ENCODE peak calls at places on chromosome 20, in nine cellular contexts. T, X, H, V, A, K, C, U and R are unnamed samples.

GRCh38 chr20:17541996-17542395 is 10.8 kb upstream of the BFSP1 start:
- DNase-seq in T (no peak), X (no peak), H (no peak), V (no peak), A (no peak), K (no peak), C (peak), U (no peak), R (no peak)

GRCh38 chr20:47499053-47499452 is 2.6 kb upstream of the NCOA3 start:
- DNase-seq in T (no peak), X (no peak), H (no peak), V (no peak), A (no peak), K (no peak), C (no peak), U (no peak), R (no peak)

GRCh38 chr20:31517373-31517772 is 3.1 kb downstream of the HM13 start:
- DNase-seq in T (peak), X (peak), H (no peak), V (no peak), A (no peak), K (no peak), C (peak), U (no peak), R (peak)

GRCh38 chr20:7275628-7276237 is 508.2 kb downstream of the BMP2 start:
- DNase-seq in T (no peak), X (no peak), H (no peak), V (no peak), A (no peak), K (no peak), C (no peak), U (no peak), R (no peak)

GRCh38 chr20:11891827-11892521 is 25.7 kb upstream of the BTBD3 start:
- DNase-seq in T (peak), X (peak), H (peak), V (peak), A (no peak), K (peak), C (peak), U (no peak), R (peak)

GRCh38 chr20:57436223-57436545 is 45.0 kb downstream of the RBM38 start:
- DNase-seq in T (no peak), X (no peak), H (no peak), V (no peak), A (no peak), K (no peak), C (no peak), U (no peak), R (no peak)

GRCh38 chr20:41030536-41031242 is 2.1 kb downstream of the TOP1 start:
- DNase-seq in T (no peak), X (no peak), H (no peak), V (no peak), A (no peak), K (no peak), C (peak), U (no peak), R (peak)

GRCh38 chr20:13325033-13325432 is 104.0 kb downstream of the ISM1 start:
- DNase-seq in T (peak), X (peak), H (no peak), V (no peak), A (peak), K (no peak), C (peak), U (no peak), R (peak)

GRCh38 chr20:32797160-32797468 is 22.6 kb upstream of the MAPRE1 start:
- DNase-seq in T (no peak), X (no peak), H (no peak), V (no peak), A (no peak), K (no peak), C (peak), U (no peak), R (no peak)

GRCh38 chr20:58690851-58691250 is 1.7 kb upstream of the NPEPL1 start:
- DNase-seq in T (no peak), X (no peak), H (no peak), V (no peak), A (no peak), K (peak), C (peak), U (no peak), R (no peak)

GRCh38 chr20:35523298-35523888 is 6.1 kb downstream of the C20orf173 start:
- DNase-seq in T (no peak), X (peak), H (no peak), V (no peak), A (no peak), K (no peak), C (no peak), U (no peak), R (peak)

GRCh38 chr20:39659010-39659409 is 696.9 kb downstream of the DHX35 start:
- DNase-seq in T (no peak), X (no peak), H (no peak), V (no peak), A (no peak), K (no peak), C (no peak), U (no peak), R (no peak)

GRCh38 chr20:39661833-39662232 is 699.7 kb downstream of the DHX35 start:
- DNase-seq in T (no peak), X (no peak), H (no peak), V (no peak), A (no peak), K (no peak), C (no peak), U (no peak), R (peak)

GRCh38 chr20:39660965-39661364 is 698.8 kb downstream of the DHX35 start:
- DNase-seq in T (no peak), X (no peak), H (no peak), V (no peak), A (no peak), K (no peak), C (no peak), U (no peak), R (no peak)

GRCh38 chr20:39660251-39660650 is 698.1 kb downstream of the DHX35 start:
- DNase-seq in T (no peak), X (no peak), H (no peak), V (no peak), A (no peak), K (no peak), C (no peak), U (no peak), R (no peak)
- TF ChIP-seq POLR2A in T (no peak), X (no peak), H (no peak), V (no peak), A (no peak), K (no peak), C (no peak), U (no peak), R (no peak)

GRCh38 chr20:20712004-20712473 is 405 bp downstream of the RALGAPA2 start:
- DNase-seq in T (no peak), X (no peak), H (peak), V (no peak), A (no peak), K (no peak), C (no peak), U (no peak), R (no peak)
- TF ChIP-seq POLR2A in T (no peak), X (no peak), H (no peak), V (no peak), A (peak), K (no peak), C (no peak), U (no peak), R (no peak)

GRCh38 chr20:45833030-45833882 is at the start of gene SNX21:
- DNase-seq in T (no peak), X (peak), H (peak), V (peak), A (no peak), K (peak), C (peak), U (peak), R (peak)
- TF ChIP-seq POLR2A in T (no peak), X (no peak), H (peak), V (no peak), A (no peak), K (peak), C (no peak), U (no peak), R (no peak)

GRCh38 chr20:50731930-50732690 is 730 bp downstream of the PARD6B start:
- DNase-seq in T (no peak), X (peak), H (no peak), V (no peak), A (no peak), K (no peak), C (no peak), U (no peak), R (no peak)

GRCh38 chr20:50730765-50731054 is 670 bp upstream of the PARD6B start:
- DNase-seq in T (no peak), X (no peak), H (no peak), V (no peak), A (no peak), K (no peak), C (no peak), U (no peak), R (no peak)

GRCh38 chr20:50728981-50729874 is 2.2 kb upstream of the PARD6B start:
- DNase-seq in T (peak), X (no peak), H (no peak), V (no peak), A (no peak), K (no peak), C (no peak), U (no peak), R (no peak)

GRCh38 chr20:50729925-50730764 is 1.2 kb upstream of the PARD6B start:
- DNase-seq in T (no peak), X (no peak), H (no peak), V (no peak), A (no peak), K (no peak), C (no peak), U (peak), R (peak)

DNA sequence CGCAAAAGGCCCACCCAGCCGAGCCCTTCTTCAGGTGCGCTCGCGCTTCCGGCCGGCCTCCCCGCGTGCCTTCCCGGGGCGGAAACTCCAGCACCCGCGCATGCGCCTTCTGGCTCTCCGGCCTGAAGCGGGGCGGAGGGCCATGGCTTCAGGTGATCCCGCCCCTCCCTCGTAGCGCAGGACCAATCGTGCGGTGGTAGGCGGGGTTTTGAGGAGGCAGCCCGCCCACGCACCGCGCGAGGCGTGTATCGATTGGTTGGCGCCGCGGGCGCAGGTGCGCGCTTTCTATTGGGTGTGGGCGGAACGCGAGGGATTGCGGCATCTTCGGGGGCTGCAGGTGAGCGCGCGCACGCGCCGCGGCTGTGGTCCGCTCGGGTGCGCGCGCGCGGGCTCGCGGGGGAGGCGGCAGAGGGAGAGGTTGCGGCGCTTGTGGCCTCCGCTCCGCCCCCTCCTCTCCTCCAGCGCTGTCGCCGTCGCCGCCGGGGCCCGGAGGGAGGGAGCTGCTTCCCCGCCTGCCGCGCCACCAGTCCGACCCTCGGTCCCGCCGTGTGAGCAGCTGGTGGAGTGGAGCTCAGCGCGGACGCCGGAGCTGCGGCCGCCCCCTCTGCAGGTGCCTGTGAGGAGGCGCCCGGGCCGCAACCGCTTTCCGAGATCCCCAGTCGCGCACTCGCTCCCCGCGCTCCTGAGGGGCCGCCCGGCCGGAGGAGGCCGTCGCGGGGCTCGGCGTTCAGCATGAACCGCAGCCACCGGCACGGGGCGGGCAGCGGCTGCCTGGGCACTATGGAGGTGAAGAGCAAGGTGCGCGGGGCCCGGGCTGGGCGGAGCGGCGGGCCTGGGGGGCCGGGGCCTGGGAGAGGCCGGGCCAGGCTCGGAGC is at the start of gene PARD6B:
- DNase-seq in T (peak), X (peak), H (peak), V (peak), A (peak), K (peak), C (peak), U (peak), R (peak)
- TF ChIP-seq POLR2A in T (peak), X (peak), H (peak), V (peak), A (peak), K (peak), C (no peak), U (no peak), R (peak)

DNA sequence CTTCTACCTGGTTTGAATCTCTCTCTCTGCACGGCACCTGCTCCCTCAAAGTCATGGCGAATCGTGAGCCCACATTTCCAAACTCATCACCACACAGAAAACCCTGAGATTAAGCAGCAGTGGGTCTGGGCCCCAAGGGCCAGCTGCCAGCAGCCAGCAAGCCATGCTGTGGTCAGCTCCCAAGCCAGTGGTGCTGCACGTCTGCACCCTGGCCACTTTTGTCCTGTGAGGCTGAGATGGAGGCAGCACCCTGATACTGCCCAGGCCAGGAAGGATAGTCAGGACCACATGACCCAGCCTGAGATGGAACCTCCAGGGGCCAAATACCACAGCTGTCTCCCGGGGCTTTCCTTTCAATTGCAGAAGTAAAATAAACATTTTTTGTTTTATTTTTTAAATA is 93.9 kb downstream of the PRND start:
- DNase-seq in T (no peak), X (no peak), H (no peak), V (no peak), A (no peak), K (no peak), C (no peak), U (no peak), R (no peak)
- TF ChIP-seq POLR2A in T (no peak), X (no peak), H (no peak), V (no peak), A (no peak), K (no peak), C (no peak), U (no peak), R (no peak)

GRCh38 chr20:63679799-63680305 is 16.6 kb upstream of the TNFRSF6B start:
- DNase-seq in T (no peak), X (no peak), H (no peak), V (no peak), A (no peak), K (no peak), C (no peak), U (no peak), R (no peak)

GRCh38 chr20:63681609-63682142 is 14.8 kb upstream of the TNFRSF6B start:
- DNase-seq in T (no peak), X (no peak), H (no peak), V (no peak), A (no peak), K (no peak), C (no peak), U (no peak), R (no peak)

GRCh38 chr20:63680427-63680826 is 16.0 kb upstream of the TNFRSF6B start:
- DNase-seq in T (no peak), X (no peak), H (no peak), V (no peak), A (no peak), K (no peak), C (no peak), U (no peak), R (no peak)

GRCh38 chr20:63680857-63681608 is 15.4 kb upstream of the TNFRSF6B start:
- DNase-seq in T (no peak), X (no peak), H (no peak), V (no peak), A (no peak), K (no peak), C (no peak), U (no peak), R (no peak)

GRCh38 chr20:63682384-63683139 is 13.9 kb upstream of the TNFRSF6B start:
- DNase-seq in T (peak), X (peak), H (peak), V (no peak), A (no peak), K (peak), C (peak), U (peak), R (no peak)
- TF ChIP-seq POLR2A in T (peak), X (peak), H (peak), V (no peak), A (no peak), K (no peak), C (no peak), U (no peak), R (no peak)

DNA sequence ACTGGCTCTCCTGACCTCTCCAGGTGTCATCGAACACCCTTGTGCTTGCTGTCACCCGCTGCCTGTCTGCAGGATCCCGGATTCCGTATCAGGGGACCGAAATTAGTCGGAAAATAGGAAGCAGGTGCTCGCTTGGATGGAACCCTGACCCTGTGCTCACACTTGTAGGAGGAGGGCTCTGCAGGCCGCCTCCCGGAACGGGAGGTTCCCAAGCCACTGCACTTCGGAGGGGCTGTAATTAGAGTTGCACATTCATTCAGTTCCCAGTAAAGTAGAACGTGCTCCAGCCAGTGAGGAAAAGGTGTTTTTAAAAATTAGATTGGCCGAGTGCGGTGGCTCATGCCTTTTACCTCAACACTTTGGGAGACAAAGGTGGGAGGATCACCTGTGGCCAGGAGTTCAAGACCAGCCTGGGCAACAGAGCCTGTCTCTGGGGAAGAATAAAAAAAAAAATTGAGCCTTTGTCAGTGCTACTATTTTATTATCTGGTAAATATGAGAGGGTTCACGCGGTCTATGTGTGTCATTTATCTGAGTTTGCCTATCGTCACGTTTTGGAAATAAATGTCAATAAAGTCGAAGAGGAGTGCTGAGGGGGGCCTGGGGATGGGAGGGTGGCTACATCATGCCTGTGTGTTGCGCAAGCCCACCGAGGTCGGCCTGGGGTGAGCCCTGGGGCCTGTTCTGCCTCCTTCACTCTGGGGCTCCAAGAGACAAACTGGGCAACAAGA is 1.5 kb upstream of the GMEB2 start:
- DNase-seq in T (peak), X (peak), H (peak), V (peak), A (no peak), K (peak), C (peak), U (peak), R (peak)
- TF ChIP-seq POLR2A in T (peak), X (peak), H (no peak), V (no peak), A (no peak), K (no peak), C (no peak), U (no peak), R (peak)

GRCh38 chr20:54234991-54235390 is 27.1 kb downstream of the PFDN4 start:
- DNase-seq in T (no peak), X (no peak), H (no peak), V (no peak), A (no peak), K (no peak), C (no peak), U (no peak), R (no peak)

DNA sequence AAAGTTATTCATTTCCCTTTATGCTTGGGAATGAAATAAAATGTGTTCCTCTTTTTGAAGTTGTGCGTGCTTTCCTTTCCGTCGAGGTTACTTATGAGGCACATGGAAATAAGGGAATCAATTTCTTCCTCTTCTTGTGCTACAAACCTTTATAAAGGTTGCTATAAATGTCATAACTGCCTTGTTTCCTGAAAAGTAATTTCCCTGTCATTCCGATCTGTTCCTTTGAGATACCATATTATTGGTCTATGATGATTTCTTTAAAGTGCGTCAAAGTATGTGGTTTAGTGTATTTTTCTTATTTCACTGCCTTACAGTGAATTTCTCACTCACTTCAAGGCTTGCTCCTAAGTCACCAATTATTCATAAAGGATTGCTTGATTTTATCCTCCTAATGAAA is 29.7 kb downstream of the PFDN4 start:
- DNase-seq in T (no peak), X (no peak), H (no peak), V (no peak), A (no peak), K (no peak), C (no peak), U (no peak), R (no peak)
- TF ChIP-seq POLR2A in T (no peak), X (no peak), H (no peak), V (no peak), A (no peak), K (no peak), C (no peak), U (no peak), R (no peak)